ENCODE peak calls at places on chromosomes 11 and 22, in eight cellular contexts. Q, X, L, M, V, P, Y and T are unnamed samples.

GRCh38 chr11:36231300-36231699 is 57.9 kb downstream of the COMMD9 start:
- DNase-seq in Q (no peak), X (no peak), L (no peak), M (no peak), V (no peak), P (no peak), Y (no peak), T (no peak)

GRCh38 chr11:66119348-66120133 is 49.5 kb downstream of the PACS1 start:
- DNase-seq in Q (no peak), X (no peak), L (no peak), M (no peak), V (no peak), P (peak), Y (no peak), T (no peak)

GRCh38 chr11:67507242-67507890 is 596 bp downstream of the CDK2AP2 start:
- DNase-seq in Q (no peak), X (peak), L (no peak), M (no peak), V (no peak), P (peak), Y (no peak), T (no peak)

GRCh38 chr11:111764621-111765020 is 1.6 kb downstream of the PPP2R1B start:
- DNase-seq in Q (no peak), X (no peak), L (no peak), M (no peak), V (no peak), P (no peak), Y (no peak), T (no peak)

GRCh38 chr11:5092821-5093585 is 23.6 kb downstream of the OR52E1 start:
- DNase-seq in Q (no peak), X (no peak), L (no peak), M (no peak), V (no peak), P (no peak), Y (no peak), T (no peak)

GRCh38 chr11:36594316-36594989 is at the start of gene IFTAP:
- DNase-seq in Q (peak), X (peak), L (peak), M (peak), V (peak), P (peak), Y (no peak), T (peak)

GRCh38 chr11:10436224-10436623 is 18.8 kb upstream of the AMPD3 start:
- DNase-seq in Q (no peak), X (no peak), L (no peak), M (no peak), V (no peak), P (no peak), Y (no peak), T (no peak)

GRCh38 chr11:85941380-85941973 is 86.3 kb downstream of the CCDC83 start:
- DNase-seq in Q (no peak), X (peak), L (no peak), M (peak), V (peak), P (no peak), Y (no peak), T (peak)

GRCh38 chr11:61489833-61490585 is 18.5 kb upstream of the LRRC10B start:
- DNase-seq in Q (no peak), X (no peak), L (peak), M (no peak), V (no peak), P (no peak), Y (no peak), T (no peak)

GRCh38 chr11:119573858-119574257 is 150.9 kb upstream of the THY1 start:
- DNase-seq in Q (no peak), X (no peak), L (no peak), M (no peak), V (no peak), P (no peak), Y (no peak), T (no peak)

GRCh38 chr11:104665631-104666030 is 232.6 kb downstream of the CASP12 start:
- DNase-seq in Q (no peak), X (peak), L (no peak), M (no peak), V (no peak), P (no peak), Y (no peak), T (no peak)

GRCh38 chr11:114036958-114037357 is 22.6 kb upstream of the ZBTB16 start:
- DNase-seq in Q (no peak), X (no peak), L (no peak), M (no peak), V (no peak), P (no peak), Y (no peak), T (no peak)

GRCh38 chr11:83042966-83043711 is 28.6 kb downstream of the RAB30 start:
- DNase-seq in Q (no peak), X (no peak), L (no peak), M (no peak), V (no peak), P (no peak), Y (no peak), T (no peak)

GRCh38 chr11:63829823-63830489 is 9.0 kb upstream of the MARK2 start:
- DNase-seq in Q (no peak), X (no peak), L (peak), M (no peak), V (peak), P (no peak), Y (no peak), T (peak)

GRCh38 chr22:45526263-45526662 is 23.6 kb downstream of the FBLN1 start:
- DNase-seq in Q (no peak), X (no peak), L (no peak), M (no peak), V (no peak), P (no peak), Y (no peak), T (no peak)

GRCh38 chr11:72848846-72849466 is 34.7 kb downstream of the ATG16L2 start:
- DNase-seq in Q (peak), X (no peak), L (no peak), M (no peak), V (no peak), P (no peak), Y (no peak), T (no peak)

GRCh38 chr11:116177521-116178220 is 595.1 kb downstream of the BUD13 start:
- DNase-seq in Q (no peak), X (no peak), L (no peak), M (no peak), V (no peak), P (no peak), Y (no peak), T (no peak)

GRCh38 chr11:113967361-113967760 is 7.5 kb upstream of the HTR3A start:
- DNase-seq in Q (no peak), X (no peak), L (no peak), M (no peak), V (no peak), P (no peak), Y (no peak), T (no peak)

GRCh38 chr11:50412832-50413231 is 380.2 kb downstream of the OR4C45 start:
- DNase-seq in Q (no peak), X (no peak), L (no peak), M (no peak), V (no peak), P (no peak), Y (no peak), T (no peak)

GRCh38 chr11:62646825-62647608 is 604 bp upstream of the GANAB start:
- DNase-seq in Q (no peak), X (no peak), L (peak), M (peak), V (no peak), P (no peak), Y (no peak), T (no peak)

GRCh38 chr11:120147094-120147949 is 9.4 kb upstream of the TRIM29 start:
- DNase-seq in Q (no peak), X (peak), L (no peak), M (no peak), V (no peak), P (no peak), Y (no peak), T (no peak)

GRCh38 chr22:48098936-48099245 is 1336.4 kb downstream of the TBC1D22A start:
- DNase-seq in Q (no peak), X (no peak), L (no peak), M (no peak), V (no peak), P (no peak), Y (no peak), T (no peak)

GRCh38 chr11:75815345-75815983 is 454 bp downstream of the UVRAG start:
- DNase-seq in Q (no peak), X (no peak), L (peak), M (no peak), V (peak), P (no peak), Y (peak), T (peak)

GRCh38 chr11:77884186-77884828 is 63.4 kb downstream of the AAMDC start:
- DNase-seq in Q (no peak), X (no peak), L (no peak), M (no peak), V (no peak), P (no peak), Y (no peak), T (no peak)